ENCODE peak calls at places on chromosomes 13 and 19, in eight cellular contexts. K is CD4-positive, alpha-beta memory T cell; J is endodermal cell; A is GM23338; E is body of pancreas; G is PC-3; U is heart right ventricle; L is K562. I is an unnamed sample.

GRCh38 chr13:37621811-37622361 is 23.3 kb upstream of the POSTN start:
- DNase-seq in K (no peak), J (no peak), A (no peak), E (peak; percentile 19), G (no peak), U (no peak), L (no peak), I (no peak)

GRCh38 chr13:109712187-109712601 is 74.2 kb downstream of the IRS2 start:
- DNase-seq in K (no peak), J (peak; percentile 80), A (no peak), E (no peak), G (no peak), U (no peak), L (no peak), I (no peak)

GRCh38 chr19:41876847-41877489 is at the start of gene CD79A:
- DNase-seq in K (no peak), J (no peak), A (no peak), E (no peak), G (no peak), U (no peak), L (no peak), I (no peak)

GRCh38 chr19:47749326-47749725 is 4.0 kb downstream of the NOP53 start:
- DNase-seq in K (no peak), J (no peak), A (no peak), E (no peak), G (no peak), U (no peak), L (no peak), I (no peak)

GRCh38 chr13:73063166-73063565 is 4.4 kb downstream of the KLF5 start:
- DNase-seq in K (no peak), J (no peak), A (no peak), E (no peak), G (peak; percentile 64), U (no peak), L (no peak), I (no peak)

GRCh38 chr13:94173312-94173854 is 306.1 kb downstream of the DCT start:
- DNase-seq in K (no peak), J (no peak), A (no peak), E (no peak), G (no peak), U (no peak), L (no peak), I (no peak)

GRCh38 chr13:50386527-50387123 is 371.4 kb downstream of the KCNRG start:
- DNase-seq in K (no peak), J (no peak), A (peak; percentile 47), E (no peak), G (peak; percentile 12), U (no peak), L (no peak), I (no peak)

GRCh38 chr19:46896076-46896794 is 35.4 kb downstream of the ARHGAP35 start:
- DNase-seq in K (no peak), J (no peak), A (no peak), E (peak; percentile 13), G (no peak), U (no peak), L (no peak), I (no peak)

GRCh38 chr19:13425151-13425550 is 81.1 kb downstream of the CACNA1A start:
- DNase-seq in K (no peak), J (no peak), A (no peak), E (no peak), G (peak; percentile 60), U (no peak), L (no peak), I (no peak)

GRCh38 chr19:48925240-48925843 is 8.2 kb upstream of the DHDH start:
- DNase-seq in K (no peak), J (no peak), A (no peak), E (no peak), G (peak; percentile 67), U (no peak), L (no peak), I (no peak)

GRCh38 chr19:43778651-43779050 is 2.1 kb downstream of the KCNN4 start:
- DNase-seq in K (no peak), J (no peak), A (no peak), E (no peak), G (no peak), U (no peak), L (no peak), I (no peak)
- H3K4me1 ChIP-seq in K (peaks cover 79% of the 10 kb centered on the region), J (peaks cover 3% of the 10 kb centered on the region), A (peaks cover 28% of the 10 kb centered on the region), E (peaks cover 13% of the 10 kb centered on the region), G (peaks cover 39% of the 10 kb centered on the region), U (peaks cover 58% of the 10 kb centered on the region), L (peaks cover 80% of the 10 kb centered on the region), I (peaks cover 61% of the 10 kb centered on the region)

GRCh38 chr19:40570313-40571004 is 6.2 kb upstream of the SHKBP1 start:
- DNase-seq in K (peak; percentile 98), J (peak; percentile 100), A (peak; percentile 100), E (peak; percentile 100), G (peak; percentile 98), U (peak; percentile 99), L (peak; percentile 97), I (peak; percentile 92)
- H3K27me3 ChIP-seq in K (no peaks in the 10 kb centered on the region), J (peaks cover 49% of the 10 kb centered on the region), A (peaks cover 49% of the 10 kb centered on the region), E (peaks cover 9% of the 10 kb centered on the region), G (no peaks in the 10 kb centered on the region), U (peaks cover 34% of the 10 kb centered on the region), L (peaks cover 20% of the 10 kb centered on the region), I (peaks cover 14% of the 10 kb centered on the region)

GRCh38 chr19:11860721-11861120 is 12.2 kb downstream of the ZNF439 start:
- DNase-seq in K (no peak), J (no peak), A (no peak), E (no peak), G (no peak), U (no peak), L (no peak), I (no peak)
- H3K36me3 ChIP-seq in K (no peaks in the 10 kb centered on the region), J (no peaks in the 10 kb centered on the region), A (peaks cover under 1% of the 10 kb centered on the region), E (no peaks in the 10 kb centered on the region), G (peaks cover 2% of the 10 kb centered on the region), U (no peaks in the 10 kb centered on the region), L (no peaks in the 10 kb centered on the region), I (no peaks in the 10 kb centered on the region)

GRCh38 chr13:29562762-29563161 is 32.7 kb downstream of the SLC7A1 start:
- DNase-seq in K (no peak), J (peak; percentile 32), A (no peak), E (no peak), G (no peak), U (no peak), L (no peak), I (no peak)
- H3K4me1 ChIP-seq in K (peaks cover 16% of the 10 kb centered on the region), J (no peaks in the 10 kb centered on the region), A (peaks cover 63% of the 10 kb centered on the region), E (peaks cover 10% of the 10 kb centered on the region), G (no peaks in the 10 kb centered on the region), U (peaks cover 9% of the 10 kb centered on the region), L (no peaks in the 10 kb centered on the region), I (no peaks in the 10 kb centered on the region)

I was measured in CD8-positive, alpha-beta memory T cell.